ENCODE peak calls at places on chromosomes 7 and 10, in seven cellular contexts. One of them, this sample, is unnamed.

GRCh38 chr7:43602271-43602670 is 19.4 kb downstream of the STK17A start:
- DNase-seq in tibial nerve: no peak
- DNase-seq in BJ: no peak
- DNase-seq in WERI-Rb-1: no peak
- DNase-seq in G401: peak; percentile 83
- DNase-seq in Calu3: no peak
- DNase-seq in activated CD8-positive, alpha-beta memory T cell treated with anti-CD3 and anti-CD28 coated beads for 48 hours: no peak
- DNase-seq in this sample: no peak

GRCh38 chr10:22760025-22760424 is 45.6 kb upstream of the PIP4K2A start:
- DNase-seq in tibial nerve: no peak
- DNase-seq in BJ: no peak
- DNase-seq in WERI-Rb-1: no peak
- DNase-seq in G401: no peak
- DNase-seq in Calu3: no peak
- DNase-seq in activated CD8-positive, alpha-beta memory T cell treated with anti-CD3 and anti-CD28 coated beads for 48 hours: no peak
- DNase-seq in this sample: no peak

GRCh38 chr10:124648738-124649137 is 95.4 kb downstream of the FAM53B start:
- DNase-seq in tibial nerve: peak; percentile 37
- DNase-seq in BJ: no peak
- DNase-seq in WERI-Rb-1: no peak
- DNase-seq in G401: no peak
- DNase-seq in Calu3: no peak
- DNase-seq in activated CD8-positive, alpha-beta memory T cell treated with anti-CD3 and anti-CD28 coated beads for 48 hours: no peak
- DNase-seq in this sample: no peak

GRCh38 chr7:135879238-135879637 is 97.9 kb downstream of the MTPN start:
- DNase-seq in tibial nerve: no peak
- DNase-seq in BJ: no peak
- DNase-seq in WERI-Rb-1: no peak
- DNase-seq in G401: no peak
- DNase-seq in Calu3: no peak
- DNase-seq in activated CD8-positive, alpha-beta memory T cell treated with anti-CD3 and anti-CD28 coated beads for 48 hours: no peak
- DNase-seq in this sample: no peak

GRCh38 chr7:66187894-66188293 is 17.2 kb upstream of the TPST1 start:
- DNase-seq in tibial nerve: peak; percentile 54
- DNase-seq in BJ: peak; percentile 72
- DNase-seq in WERI-Rb-1: no peak
- DNase-seq in G401: no peak
- DNase-seq in Calu3: no peak
- DNase-seq in activated CD8-positive, alpha-beta memory T cell treated with anti-CD3 and anti-CD28 coated beads for 48 hours: no peak
- DNase-seq in this sample: no peak

GRCh38 chr7:8157296-8157695 is 104.7 kb downstream of the ICA1 start:
- DNase-seq in tibial nerve: no peak
- DNase-seq in BJ: no peak
- DNase-seq in WERI-Rb-1: no peak
- DNase-seq in G401: peak; percentile 60
- DNase-seq in Calu3: no peak
- DNase-seq in activated CD8-positive, alpha-beta memory T cell treated with anti-CD3 and anti-CD28 coated beads for 48 hours: no peak
- DNase-seq in this sample: no peak

GRCh38 chr10:79360499-79361342 is 13.5 kb downstream of the PPIF start:
- DNase-seq in tibial nerve: no peak
- DNase-seq in BJ: no peak
- DNase-seq in WERI-Rb-1: peak; percentile 2
- DNase-seq in G401: no peak
- DNase-seq in Calu3: no peak
- DNase-seq in activated CD8-positive, alpha-beta memory T cell treated with anti-CD3 and anti-CD28 coated beads for 48 hours: no peak
- DNase-seq in this sample: no peak

GRCh38 chr7:33764752-33765451 is 140.4 kb upstream of the BMPER start:
- DNase-seq in tibial nerve: no peak
- DNase-seq in BJ: no peak
- DNase-seq in WERI-Rb-1: no peak
- DNase-seq in G401: no peak
- DNase-seq in Calu3: no peak
- DNase-seq in activated CD8-positive, alpha-beta memory T cell treated with anti-CD3 and anti-CD28 coated beads for 48 hours: no peak
- DNase-seq in this sample: no peak

GRCh38 chr7:116180302-116180701 is 30.0 kb upstream of the TES start:
- DNase-seq in tibial nerve: no peak
- DNase-seq in BJ: no peak
- DNase-seq in WERI-Rb-1: no peak
- DNase-seq in G401: no peak
- DNase-seq in Calu3: peak; percentile 22
- DNase-seq in activated CD8-positive, alpha-beta memory T cell treated with anti-CD3 and anti-CD28 coated beads for 48 hours: no peak
- DNase-seq in this sample: peak; percentile 46

GRCh38 chr10:116848032-116848911 is 1.0 kb upstream of the ENO4 start:
- DNase-seq in tibial nerve: no peak
- DNase-seq in BJ: no peak
- DNase-seq in WERI-Rb-1: no peak
- DNase-seq in G401: peak; percentile 38
- DNase-seq in Calu3: no peak
- DNase-seq in activated CD8-positive, alpha-beta memory T cell treated with anti-CD3 and anti-CD28 coated beads for 48 hours: no peak
- DNase-seq in this sample: no peak

GRCh38 chr10:4626919-4627318 is 199.1 kb upstream of the AKR1E2 start:
- DNase-seq in tibial nerve: no peak
- DNase-seq in BJ: no peak
- DNase-seq in WERI-Rb-1: no peak
- DNase-seq in G401: no peak
- DNase-seq in Calu3: no peak
- DNase-seq in activated CD8-positive, alpha-beta memory T cell treated with anti-CD3 and anti-CD28 coated beads for 48 hours: no peak
- DNase-seq in this sample: no peak

GRCh38 chr10:13001041-13001886 is at the start of gene CCDC3:
- DNase-seq in tibial nerve: no peak
- DNase-seq in BJ: no peak
- DNase-seq in WERI-Rb-1: peak; percentile 11
- DNase-seq in G401: no peak
- DNase-seq in Calu3: no peak
- DNase-seq in activated CD8-positive, alpha-beta memory T cell treated with anti-CD3 and anti-CD28 coated beads for 48 hours: no peak
- DNase-seq in this sample: peak; percentile 63

GRCh38 chr10:30878920-30879319 is 152.7 kb downstream of the ZNF438 start:
- DNase-seq in tibial nerve: no peak
- DNase-seq in BJ: no peak
- DNase-seq in WERI-Rb-1: no peak
- DNase-seq in G401: no peak
- DNase-seq in Calu3: no peak
- DNase-seq in activated CD8-positive, alpha-beta memory T cell treated with anti-CD3 and anti-CD28 coated beads for 48 hours: no peak
- DNase-seq in this sample: no peak

This sample was measured in D341Med.